ENCODE peak calls at places on chromosomes 5 and 9, in ten cellular contexts. L is effector memory CD4-positive, alpha-beta T cell; Q is lung; Z is fibroblast of lung; C is astrocyte; D is body of pancreas; H is heart left ventricle; Y is sigmoid colon; S is CD4-positive, alpha-beta memory T cell; M is psoas muscle. U is an unnamed sample.

GRCh38 chr9:137691648-137692357 is 73.0 kb downstream of the EHMT1 start:
- DNase-seq in L (no peak), Q (peak; percentile 73), Z (no peak), C (no peak), D (no peak), H (no peak), Y (no peak), S (no peak), M (no peak), U (no peak)

GRCh38 chr5:132854301-132854700 is 12.0 kb downstream of the GDF9 start:
- DNase-seq in L (no peak), Q (no peak), Z (peak; percentile 58), C (peak; percentile 41), D (no peak), H (no peak), Y (no peak), S (no peak), M (no peak), U (no peak)

GRCh38 chr5:103035701-103036100 is 84.2 kb downstream of the GIN1 start:
- DNase-seq in L (no peak), Q (no peak), Z (no peak), C (no peak), D (no peak), H (no peak), Y (no peak), S (no peak), M (no peak), U (no peak)

GRCh38 chr5:149863830-149864229 is 80.8 kb downstream of the PDE6A start:
- DNase-seq in L (no peak), Q (no peak), Z (no peak), C (no peak), D (no peak), H (no peak), Y (no peak), S (no peak), M (no peak), U (no peak)

GRCh38 chr5:41871866-41872265 is 1.6 kb upstream of the OXCT1 start:
- DNase-seq in L (no peak), Q (no peak), Z (peak; percentile 83), C (peak; percentile 77), D (no peak), H (peak; percentile 54), Y (no peak), S (no peak), M (no peak), U (peak; percentile 64)

GRCh38 chr9:137278061-137278912 is 761 bp downstream of the TOR4A start:
- DNase-seq in L (no peak), Q (no peak), Z (peak; percentile 36), C (no peak), D (peak; percentile 33), H (peak; percentile 56), Y (no peak), S (no peak), M (peak; percentile 37), U (peak; percentile 56)

GRCh38 chr5:50606179-50606578 is 60.3 kb upstream of the PARP8 start:
- DNase-seq in L (no peak), Q (no peak), Z (no peak), C (no peak), D (no peak), H (no peak), Y (no peak), S (no peak), M (no peak), U (no peak)

GRCh38 chr9:4984171-4984570 is 901 bp upstream of the JAK2 start:
- DNase-seq in L (no peak), Q (no peak), Z (no peak), C (peak; percentile 71), D (no peak), H (no peak), Y (no peak), S (no peak), M (no peak), U (no peak)

GRCh38 chr9:110578575-110578895 is 1.0 kb downstream of the SVEP1 start:
- DNase-seq in L (no peak), Q (no peak), Z (no peak), C (no peak), D (no peak), H (no peak), Y (no peak), S (no peak), M (no peak), U (no peak)
- H3K27ac ChIP-seq in L (no peak overlapping the region), Q (peak overlapping the region; percentile 81), Z (peak overlapping the region; percentile 86), C (no peak overlapping the region), D (no peak overlapping the region), H (peak overlapping the region; percentile 82), Y (peak overlapping the region; percentile 74), S (no peak overlapping the region), M (peak overlapping the region; percentile 58), U (no peak overlapping the region)

GRCh38 chr9:135166566-135166965 is 79.1 kb downstream of the OLFM1 start:
- DNase-seq in L (no peak), Q (no peak), Z (no peak), C (no peak), D (no peak), H (no peak), Y (no peak), S (no peak), M (no peak), U (no peak)
- H3K9me3 ChIP-seq in L (no peaks in the 10 kb centered on the region), Q (no peaks in the 10 kb centered on the region), Z (no peaks in the 10 kb centered on the region), C (peaks cover 5% of the 10 kb centered on the region), D (no peaks in the 10 kb centered on the region), H (no peaks in the 10 kb centered on the region), Y (no peaks in the 10 kb centered on the region), S (no peaks in the 10 kb centered on the region), M (no peaks in the 10 kb centered on the region), U (peaks cover 3% of the 10 kb centered on the region)

DNA sequence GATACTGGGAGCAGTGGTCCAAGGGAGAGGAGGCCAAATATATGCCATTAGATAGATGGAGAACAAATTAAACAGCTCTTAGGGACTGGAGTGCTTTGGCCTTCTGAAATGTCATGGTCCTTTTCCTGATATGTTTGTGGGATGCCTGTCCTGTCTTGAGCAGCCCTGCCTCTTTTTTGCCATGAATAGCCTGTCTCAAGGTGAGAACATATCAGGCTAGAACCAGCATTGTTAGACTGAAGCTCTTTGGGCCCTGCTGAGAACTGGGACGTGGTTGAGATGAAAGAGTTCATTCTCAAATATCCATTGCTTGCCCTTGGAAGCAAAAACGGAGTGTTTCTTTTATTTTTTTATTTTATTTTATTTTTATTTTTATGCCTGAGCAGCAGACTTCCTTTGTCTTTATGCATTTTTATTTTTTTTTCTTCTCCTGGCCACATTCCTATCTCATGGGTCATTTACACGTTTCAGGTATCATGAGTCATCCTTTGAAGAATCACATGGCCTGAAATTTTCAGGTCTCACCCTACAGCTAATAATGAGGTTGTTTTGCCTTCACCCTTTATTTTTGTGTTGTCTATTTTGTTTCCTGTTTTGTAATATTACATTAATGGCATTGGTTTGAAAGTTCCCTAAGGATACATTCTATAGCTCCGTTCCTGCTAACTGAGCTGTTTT is 371.4 kb downstream of the PSAT1 start:
- DNase-seq in L (no peak), Q (no peak), Z (peak; percentile 39), C (peak; percentile 22), D (no peak), H (no peak), Y (no peak), S (no peak), M (no peak), U (no peak)
- H3K27ac ChIP-seq in L (no peak overlapping the region), Q (no peak overlapping the region), Z (no peak overlapping the region), C (no peak overlapping the region), D (no peak overlapping the region), H (no peak overlapping the region), Y (no peak overlapping the region), S (no peak overlapping the region), M (no peak overlapping the region), U (no peak overlapping the region)

GRCh38 chr5:141547488-141547887 is 58.6 kb downstream of the PCDHGC5 start:
- DNase-seq in L (no peak), Q (no peak), Z (peak; percentile 44), C (peak; percentile 35), D (no peak), H (no peak), Y (no peak), S (no peak), M (no peak), U (no peak)

GRCh38 chr5:141543053-141543452 is 54.2 kb downstream of the PCDHGC5 start:
- DNase-seq in L (no peak), Q (no peak), Z (no peak), C (no peak), D (no peak), H (no peak), Y (no peak), S (no peak), M (no peak), U (no peak)

DNA sequence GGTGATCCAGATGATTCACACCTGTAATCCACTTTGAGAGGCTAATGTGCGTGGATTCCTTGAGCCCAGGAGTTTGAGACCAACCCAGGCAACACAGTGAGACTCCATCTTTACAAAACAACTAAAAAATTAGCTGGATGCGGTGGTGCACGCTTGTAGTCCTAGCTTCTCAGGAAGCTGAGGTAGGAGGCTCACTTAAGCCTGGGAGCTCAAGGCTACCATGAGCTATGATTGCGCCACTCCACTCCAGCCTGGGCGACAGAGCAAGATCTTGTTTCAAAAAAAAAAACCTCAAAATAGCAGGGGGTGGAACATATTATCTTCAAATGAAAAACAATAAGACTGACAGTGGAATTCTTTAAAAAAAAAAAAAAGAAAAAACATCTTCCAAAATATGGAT is 59.0 kb downstream of the PCDHGC5 start:
- DNase-seq in L (no peak), Q (no peak), Z (no peak), C (no peak), D (no peak), H (no peak), Y (no peak), S (no peak), M (no peak), U (no peak)
- H3K9me3 ChIP-seq in L (peaks cover 5% of the 10 kb centered on the region), Q (peaks cover 4% of the 10 kb centered on the region), Z (peaks cover 2% of the 10 kb centered on the region), C (peaks cover 3% of the 10 kb centered on the region), D (no peaks in the 10 kb centered on the region), H (peaks cover 18% of the 10 kb centered on the region), Y (peaks cover 15% of the 10 kb centered on the region), S (no peaks in the 10 kb centered on the region), M (peaks cover 19% of the 10 kb centered on the region), U (peaks cover 3% of the 10 kb centered on the region)

GRCh38 chr5:142866563-142867275 is 96.5 kb downstream of the ARHGAP26 start:
- DNase-seq in L (no peak), Q (peak; percentile 43), Z (peak; percentile 78), C (peak; percentile 70), D (peak; percentile 69), H (no peak), Y (no peak), S (peak; percentile 44), M (no peak), U (no peak)
- H3K27ac ChIP-seq in L (no peak overlapping the region), Q (no peak overlapping the region), Z (no peak overlapping the region), C (no peak overlapping the region), D (no peak overlapping the region), H (no peak overlapping the region), Y (peak overlapping the region; percentile 3), S (no peak overlapping the region), M (no peak overlapping the region), U (no peak overlapping the region)

GRCh38 chr5:150978590-150978989 is 41.8 kb upstream of the GPX3 start:
- DNase-seq in L (no peak), Q (no peak), Z (no peak), C (no peak), D (no peak), H (no peak), Y (no peak), S (no peak), M (no peak), U (no peak)
- H3K9me3 ChIP-seq in L (no peaks in the 10 kb centered on the region), Q (no peaks in the 10 kb centered on the region), Z (no peaks in the 10 kb centered on the region), C (peaks cover 15% of the 10 kb centered on the region), D (no peaks in the 10 kb centered on the region), H (no peaks in the 10 kb centered on the region), Y (peaks cover 3% of the 10 kb centered on the region), S (no peaks in the 10 kb centered on the region), M (peaks cover 24% of the 10 kb centered on the region), U (peaks cover 5% of the 10 kb centered on the region)